ENCODE peak calls at places on chromosome 13, in four cellular contexts. L is HCT116, K is H1, P is GM12878. E is an unnamed sample.
A peak's percentile ranks its signal among the peaks of the same experiment; 100 is the strongest.

GRCh38 chr13:101473458-101473857 is 21.0 kb downstream of the ITGBL1 start:
- DNase-seq in L (no peak), K (no peak), P (no peak), E (no peak)

GRCh38 chr13:80649274-80649673 is 308.3 kb upstream of the SPRY2 start:
- DNase-seq in L (no peak), K (no peak), P (no peak), E (no peak)

GRCh38 chr13:23436680-23437079 is 3.2 kb upstream of the SACS start:
- DNase-seq in L (no peak), K (no peak), P (no peak), E (no peak)

GRCh38 chr13:20159646-20160345 is 1.1 kb downstream of the GJA3 start:
- DNase-seq in L (no peak), K (no peak), P (no peak), E (no peak)

GRCh38 chr13:34257980-34258379 is 440.0 kb downstream of the RFC3 start:
- DNase-seq in L (no peak), K (no peak), P (no peak), E (no peak)

GRCh38 chr13:63942372-63942771 is 2526.7 kb upstream of the PCDH20 start:
- DNase-seq in L (no peak), K (no peak), P (no peak), E (no peak)

GRCh38 chr13:31951215-31951678 is 80.3 kb upstream of the FRY start:
- DNase-seq in L (no peak), K (no peak), P (peak; percentile 89), E (no peak)

GRCh38 chr13:106418556-106418955 is 116.9 kb downstream of the EFNB2 start:
- DNase-seq in L (no peak), K (no peak), P (no peak), E (no peak)

GRCh38 chr13:57632276-57633140 is 964 bp downstream of the PCDH17 start:
- DNase-seq in L (no peak), K (peak; percentile 72), P (no peak), E (no peak)

GRCh38 chr13:30572859-30573275 is 44.9 kb upstream of the USPL1 start:
- DNase-seq in L (no peak), K (no peak), P (peak; percentile 28), E (no peak)

GRCh38 chr13:73168993-73169401 is 110.2 kb downstream of the KLF5 start:
- DNase-seq in L (no peak), K (no peak), P (no peak), E (no peak)

GRCh38 chr13:49869514-49869913 is 66.6 kb downstream of the SPRYD7 start:
- DNase-seq in L (no peak), K (peak; percentile 55), P (no peak), E (peak; percentile 41)

GRCh38 chr13:75405976-75406703 is 75.8 kb downstream of the TBC1D4 start:
- DNase-seq in L (no peak), K (no peak), P (no peak), E (no peak)

GRCh38 chr13:33487575-33488243 is 202.2 kb upstream of the STARD13 start:
- DNase-seq in L (no peak), K (no peak), P (peak; percentile 27), E (no peak)

GRCh38 chr13:37479901-37480300 is 118.7 kb downstream of the POSTN start:
- DNase-seq in L (no peak), K (no peak), P (no peak), E (no peak)

GRCh38 chr13:76293751-76294150 is 592.5 kb downstream of the KCTD12 start:
- DNase-seq in L (no peak), K (no peak), P (no peak), E (no peak)

GRCh38 chr13:81916471-81916870 is 1575.5 kb upstream of the SPRY2 start:
- DNase-seq in L (no peak), K (no peak), P (no peak), E (no peak)
- TF ChIP-seq EGR1 in L (no peak), K (no peak), P (no peak), E (no peak)

GRCh38 chr13:93730780-93731179 is 504.2 kb downstream of the GPC6 start:
- DNase-seq in L (no peak), K (no peak), P (no peak), E (no peak)

GRCh38 chr13:93740334-93740733 is 513.7 kb downstream of the GPC6 start:
- DNase-seq in L (no peak), K (no peak), P (no peak), E (no peak)

GRCh38 chr13:93736909-93737308 is 510.3 kb downstream of the GPC6 start:
- DNase-seq in L (no peak), K (no peak), P (no peak), E (no peak)

GRCh38 chr13:93736111-93736510 is 509.5 kb downstream of the GPC6 start:
- DNase-seq in L (no peak), K (no peak), P (no peak), E (no peak)
- TF ChIP-seq EGR1 in L (no peak), K (no peak), P (no peak), E (no peak)

GRCh38 chr13:51047434-51048165 is 63.5 kb downstream of the C13orf42 start:
- DNase-seq in L (no peak), K (peak; percentile 7), P (no peak), E (no peak)
- TF ChIP-seq EGR1 in L (no peak), K (no peak), P (no peak), E (no peak)

DNA sequence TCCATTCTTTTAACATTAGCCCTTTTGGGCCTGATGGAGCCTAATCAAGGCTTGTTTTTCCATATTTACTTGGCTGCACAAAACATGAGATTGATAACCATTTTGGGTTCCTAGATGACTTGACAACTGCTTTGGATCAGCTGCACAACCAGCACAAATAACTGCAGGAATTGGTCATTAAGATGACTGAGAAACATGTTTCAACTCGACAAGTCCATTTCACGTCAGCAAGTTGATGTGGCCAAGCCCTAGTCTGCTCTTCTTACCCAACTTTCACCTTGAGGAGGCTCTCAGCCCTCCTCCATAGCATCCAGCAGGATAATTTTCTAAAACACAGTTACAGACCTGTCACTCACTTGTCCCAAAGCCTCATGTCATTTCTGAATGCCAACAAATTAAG is 52.5 kb downstream of the TNFSF11 start:
- DNase-seq in L (no peak), K (no peak), P (no peak), E (no peak)
- TF ChIP-seq EGR1 in L (no peak), K (no peak), P (no peak), E (no peak)

GRCh38 chr13:40132249-40132648 is 476.8 kb downstream of the COG6 start:
- DNase-seq in L (no peak), K (no peak), P (no peak), E (no peak)
- TF ChIP-seq EGR1 in L (no peak), K (no peak), P (no peak), E (no peak)

E was measured in K562.